ENCODE peak calls at places on chromosome 9, in four cellular contexts. O is heart left ventricle, T is PC-9, C is mammary epithelial cell. U is an unnamed sample. For H3K4me1, the result is how much of the 10 kb centered on the place peaks cover.

GRCh38 chr9:18452276-18452675 is 21.7 kb upstream of the ADAMTSL1 start:
- DNase-seq in O (no peak), T (no peak), C (no peak), U (no peak)

GRCh38 chr9:91178281-91179236 is 183.2 kb downstream of the AUH start:
- DNase-seq in O (no peak), T (no peak), C (no peak), U (no peak)

GRCh38 chr9:38118862-38119435 is 49.9 kb upstream of the SHB start:
- DNase-seq in O (no peak), T (no peak), C (no peak), U (no peak)

GRCh38 chr9:124975131-124975530 is 34.2 kb upstream of the GOLGA1 start:
- DNase-seq in O (no peak), T (no peak), C (no peak), U (no peak)

GRCh38 chr9:94464790-94465189 is 90.1 kb upstream of the PCAT7 start:
- DNase-seq in O (no peak), T (no peak), C (no peak), U (no peak)

GRCh38 chr9:88933607-88934379 is 57.5 kb upstream of the S1PR3 start:
- DNase-seq in O (no peak), T (no peak), C (no peak), U (no peak)

GRCh38 chr9:121576281-121577075 is 75.0 kb upstream of the DAB2IP start:
- DNase-seq in O (no peak), T (no peak), C (no peak), U (no peak)

GRCh38 chr9:127690735-127691134 is 16.1 kb upstream of the CFAP157 start:
- DNase-seq in O (no peak), T (no peak), C (no peak), U (no peak)

GRCh38 chr9:109477269-109478203 is 20.6 kb downstream of the PTPN3 start:
- DNase-seq in O (no peak), T (peak), C (peak), U (no peak)
- H3K4me1 ChIP-seq in O (under half), T (half or more), C (under half), U (half or more)

GRCh38 chr9:8234286-8234819 is 434.8 kb upstream of the DMAC1 start:
- DNase-seq in O (no peak), T (no peak), C (no peak), U (no peak)
- H3K4me1 ChIP-seq in O (under half), T (under half), C (under half), U (under half)

DNA sequence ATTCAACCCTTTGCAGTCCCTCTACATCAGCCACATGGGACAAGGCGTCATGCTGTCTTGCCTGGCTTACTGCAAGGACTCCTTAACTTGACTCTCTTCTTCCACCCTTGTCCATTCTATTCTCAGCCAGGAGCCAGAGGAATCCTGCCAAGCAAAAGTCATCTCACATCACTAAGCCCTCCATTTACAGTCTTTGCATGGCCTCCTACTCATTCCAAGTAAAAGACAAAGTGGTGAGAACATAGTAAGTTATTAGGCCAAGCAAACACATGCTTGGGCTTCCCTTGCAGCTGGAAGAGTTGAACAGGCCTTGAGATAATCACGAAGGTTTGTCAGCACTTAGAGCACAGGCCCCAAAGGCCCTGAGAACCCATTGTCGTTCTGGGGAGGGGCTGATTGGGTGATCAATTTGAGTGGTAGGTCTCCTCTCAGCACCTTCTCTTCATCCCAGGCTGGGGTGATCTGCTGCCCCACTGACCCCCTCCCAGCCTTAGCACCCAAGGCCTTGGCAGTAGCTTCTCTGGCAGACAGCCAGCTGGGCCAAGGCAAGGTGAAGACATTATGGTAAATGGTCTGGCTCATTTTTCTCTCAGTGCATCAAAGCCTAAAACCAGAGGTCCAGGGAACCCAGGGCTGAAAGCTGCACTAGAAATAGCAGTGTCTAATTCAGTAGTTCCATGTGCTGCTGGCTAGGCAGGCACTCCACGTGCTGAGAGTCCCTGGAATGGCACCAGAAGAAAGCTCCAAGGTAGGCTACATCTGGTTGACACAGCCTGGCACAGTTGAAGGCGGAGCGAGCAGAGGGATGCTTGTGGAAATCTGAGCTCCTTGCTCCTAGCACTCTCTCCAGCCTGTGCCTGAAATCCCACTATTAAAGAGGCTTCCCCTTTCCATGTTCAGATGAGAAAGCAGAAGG is 121.4 kb downstream of the ASTN2 start:
- DNase-seq in O (no peak), T (no peak), C (no peak), U (no peak)
- H3K4me1 ChIP-seq in O (under half), T (under half), C (under half), U (under half)

DNA sequence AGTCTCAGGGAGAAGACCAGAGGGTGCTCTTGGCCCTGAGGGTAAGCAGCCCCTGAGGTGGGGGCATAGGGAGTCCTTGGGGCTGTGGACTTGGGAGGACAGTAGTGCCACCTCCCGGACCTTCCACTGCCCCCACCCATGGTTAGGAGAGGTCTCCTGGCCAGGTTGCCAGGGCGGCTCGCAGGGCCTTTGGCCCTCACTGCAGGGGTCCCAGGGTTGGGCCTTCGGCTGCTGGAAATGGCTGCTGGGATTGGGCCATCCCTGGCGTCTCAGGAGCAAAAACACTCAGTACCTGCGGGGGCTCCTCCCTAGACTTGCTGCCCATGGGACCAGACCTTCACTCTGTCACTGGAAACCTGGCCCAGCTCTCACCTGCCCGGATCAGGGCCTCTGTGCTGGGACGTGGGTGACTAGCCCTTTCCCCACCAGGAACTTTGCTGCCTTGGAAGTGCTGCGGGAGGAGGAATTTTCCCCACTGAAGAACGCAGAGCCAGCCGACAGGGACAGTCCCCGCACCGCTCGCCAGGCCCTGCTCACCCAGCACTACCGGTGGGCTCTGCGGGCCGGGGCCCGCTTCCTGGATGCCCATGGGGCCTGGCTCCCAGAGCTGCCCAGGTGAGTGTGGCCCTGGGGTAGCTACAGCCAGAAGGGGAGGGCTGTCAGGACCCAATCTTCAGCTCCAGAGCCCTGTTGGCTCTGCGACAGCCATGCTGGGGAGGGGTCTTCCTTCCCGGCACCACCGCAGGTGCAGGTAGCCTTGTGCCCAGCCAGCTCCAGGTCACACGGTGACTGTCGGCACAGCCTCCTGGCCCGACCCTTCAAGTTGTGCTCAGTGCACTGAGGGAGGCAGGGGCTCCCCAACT is 3.2 kb downstream of the UAP1L1 start:
- DNase-seq in O (no peak), T (peak), C (no peak), U (no peak)
- H3K4me1 ChIP-seq in O (under half), T (under half), C (under half), U (under half)

DNA sequence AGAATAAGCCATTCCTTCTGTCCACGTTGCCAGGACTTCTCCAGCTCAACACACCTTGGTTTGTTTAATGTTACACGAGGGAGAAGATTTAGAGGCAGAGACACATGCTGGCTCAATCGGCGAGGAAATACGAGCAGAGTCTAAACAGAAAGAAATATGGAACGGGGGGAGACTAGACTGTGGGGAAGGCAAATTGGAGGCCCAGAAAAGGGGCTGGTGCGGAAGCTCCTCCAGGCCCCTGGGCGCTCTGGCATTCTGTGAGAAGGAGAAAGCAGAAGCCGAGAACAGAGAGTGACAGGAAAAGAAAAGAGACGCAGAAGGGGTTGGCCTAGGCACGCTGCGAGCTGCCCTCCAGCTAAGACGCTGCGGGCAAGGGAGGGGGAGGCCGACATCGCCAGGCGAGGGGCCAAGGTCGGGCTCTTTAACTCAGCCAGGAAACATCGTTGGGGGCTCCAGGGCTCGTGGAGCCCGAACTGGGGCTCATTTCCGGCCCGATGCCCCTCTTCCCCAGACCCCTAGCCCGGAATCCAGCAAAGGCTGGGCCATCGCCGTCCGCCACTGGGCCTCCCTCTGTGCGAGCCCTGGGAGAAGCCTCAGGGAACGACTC is 3.2 kb upstream of the PAX5 start:
- DNase-seq in O (no peak), T (no peak), C (no peak), U (no peak)
- H3K4me1 ChIP-seq in O (under half), T (under half), C (under half), U (under half)

DNA sequence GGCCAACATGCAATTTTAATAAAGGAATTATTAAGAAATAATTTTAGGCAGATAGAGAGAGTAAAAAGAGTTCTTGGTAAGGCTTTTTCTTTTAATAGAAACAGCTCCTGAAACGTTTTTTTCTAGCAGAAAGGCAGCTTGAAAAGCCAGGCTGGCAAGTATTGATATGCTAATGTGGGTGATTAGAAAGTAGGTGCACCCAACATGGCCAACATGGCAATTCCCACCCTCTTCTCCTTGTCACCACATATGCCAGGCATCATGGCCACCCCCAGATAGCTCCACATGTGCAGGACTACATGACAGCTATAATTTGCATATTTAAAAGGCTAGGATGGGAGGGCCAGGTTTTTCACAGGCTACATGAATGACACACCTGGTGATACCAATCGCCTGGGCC is 615.2 kb downstream of the PTPRD start:
- DNase-seq in O (no peak), T (no peak), C (no peak), U (no peak)
- H3K4me1 ChIP-seq in O (under half), T (under half), C (under half), U (under half)